ENCODE peak calls at places on chromosomes 1 and 21, in five cellular contexts. A is adrenal gland, K is neural progenitor cell, G is Peyer's patch, Z is psoas muscle. Q is an unnamed sample. For H3K4me1, the result is how much of the 10 kb centered on the place peaks cover.

GRCh38 chr1:67308136-67308535 is 463 bp downstream of the IL12RB2 start:
- DNase-seq in A (no peak), K (no peak), G (no peak), Z (no peak), Q (no peak)

GRCh38 chr1:113811353-113811887 is 856 bp downstream of the RSBN1 start:
- DNase-seq in A (no peak), K (peak), G (peak), Z (no peak), Q (peak)

GRCh38 chr1:6123083-6123482 is 57.0 kb downstream of the CHD5 start:
- DNase-seq in A (no peak), K (no peak), G (no peak), Z (no peak), Q (no peak)

GRCh38 chr1:168609133-168609715 is 32.8 kb downstream of the XCL1 start:
- DNase-seq in A (no peak), K (peak), G (no peak), Z (peak), Q (no peak)

GRCh38 chr1:41578712-41579335 is 94.3 kb upstream of the EDN2 start:
- DNase-seq in A (no peak), K (peak), G (peak), Z (no peak), Q (no peak)

GRCh38 chr1:26734501-26735058 is 38.8 kb downstream of the ARID1A start:
- DNase-seq in A (no peak), K (no peak), G (no peak), Z (no peak), Q (no peak)

GRCh38 chr21:14762734-14763694 is 216.9 kb upstream of the SAMSN1 start:
- DNase-seq in A (no peak), K (no peak), G (no peak), Z (no peak), Q (no peak)

GRCh38 chr1:26530898-26531598 is 1.5 kb downstream of the RPS6KA1 start:
- DNase-seq in A (peak), K (peak), G (peak), Z (no peak), Q (peak)

GRCh38 chr1:28591708-28592313 is at the start of gene RAB42:
- DNase-seq in A (no peak), K (peak), G (peak), Z (peak), Q (peak)

GRCh38 chr1:156293098-156293434 is 2.4 kb downstream of the GLMP start:
- DNase-seq in A (no peak), K (no peak), G (no peak), Z (no peak), Q (no peak)

GRCh38 chr1:154745286-154745731 is 124.8 kb downstream of the KCNN3 start:
- DNase-seq in A (no peak), K (no peak), G (peak), Z (peak), Q (peak)

GRCh38 chr1:154176341-154176740 is 15.6 kb downstream of the TPM3 start:
- DNase-seq in A (no peak), K (no peak), G (peak), Z (no peak), Q (peak)

GRCh38 chr1:54968581-54968980 is 11.8 kb upstream of the TMEM61 start:
- DNase-seq in A (no peak), K (no peak), G (peak), Z (no peak), Q (no peak)

DNA sequence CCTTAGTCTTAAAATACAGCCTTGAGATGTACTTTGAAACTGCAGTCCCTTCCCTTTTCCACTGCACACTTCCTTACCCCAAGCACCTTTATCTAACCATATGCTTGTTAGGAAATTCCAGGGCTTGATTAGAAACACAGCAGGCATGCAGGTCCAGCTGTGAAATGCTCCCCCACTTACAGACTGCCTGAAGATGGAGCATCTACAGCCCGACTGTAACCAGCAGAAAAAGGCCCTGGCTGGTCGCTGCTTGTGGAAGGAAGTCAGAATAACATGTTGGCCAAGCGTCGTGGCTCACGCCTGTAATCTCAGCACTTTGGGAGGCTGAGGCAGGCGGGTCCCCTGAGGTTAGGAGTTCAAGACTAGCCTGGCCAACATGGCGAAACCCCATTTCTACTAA is 37.2 kb downstream of the VN1R5 start:
- DNase-seq in A (no peak), K (peak), G (no peak), Z (no peak), Q (no peak)
- H3K4me1 ChIP-seq in A (under half), K (under half), G (under half), Z (under half), Q (under half)

DNA sequence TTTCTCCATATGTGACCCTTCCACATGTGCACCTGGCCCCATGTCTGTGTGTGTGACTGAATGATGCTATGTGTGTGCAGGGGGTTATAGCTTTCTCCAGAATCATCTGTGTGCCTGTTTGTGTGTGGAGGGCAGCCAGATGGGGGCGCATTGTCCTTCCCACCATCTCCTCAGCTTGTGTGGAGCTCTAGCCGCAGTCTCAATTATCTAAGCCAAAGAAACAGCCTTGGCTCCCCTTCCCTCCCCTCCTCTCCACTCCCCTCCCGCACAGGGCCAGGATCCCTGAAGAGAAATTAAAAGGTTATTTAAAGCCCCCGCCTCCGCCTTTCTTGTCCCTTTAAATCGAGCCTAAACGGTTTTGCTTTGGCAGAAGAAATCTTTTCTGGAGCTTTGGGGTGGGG is 1.8 kb upstream of the DMBX1 start:
- DNase-seq in A (no peak), K (peak), G (no peak), Z (no peak), Q (no peak)
- TF ChIP-seq CTCF in A (no peak), K (peak), G (no peak), Z (no peak), Q (no peak)

GRCh38 chr1:21901473-21901847 is 35.6 kb downstream of the HSPG2 start:
- DNase-seq in A (no peak), K (peak), G (no peak), Z (peak), Q (no peak)

GRCh38 chr1:21900766-21901472 is 36.2 kb downstream of the HSPG2 start:
- DNase-seq in A (no peak), K (no peak), G (no peak), Z (no peak), Q (no peak)

GRCh38 chr1:21899267-21899810 is 37.8 kb downstream of the HSPG2 start:
- DNase-seq in A (no peak), K (no peak), G (no peak), Z (no peak), Q (no peak)

GRCh38 chr1:21898326-21899155 is 38.6 kb downstream of the HSPG2 start:
- DNase-seq in A (no peak), K (no peak), G (no peak), Z (peak), Q (no peak)

DNA sequence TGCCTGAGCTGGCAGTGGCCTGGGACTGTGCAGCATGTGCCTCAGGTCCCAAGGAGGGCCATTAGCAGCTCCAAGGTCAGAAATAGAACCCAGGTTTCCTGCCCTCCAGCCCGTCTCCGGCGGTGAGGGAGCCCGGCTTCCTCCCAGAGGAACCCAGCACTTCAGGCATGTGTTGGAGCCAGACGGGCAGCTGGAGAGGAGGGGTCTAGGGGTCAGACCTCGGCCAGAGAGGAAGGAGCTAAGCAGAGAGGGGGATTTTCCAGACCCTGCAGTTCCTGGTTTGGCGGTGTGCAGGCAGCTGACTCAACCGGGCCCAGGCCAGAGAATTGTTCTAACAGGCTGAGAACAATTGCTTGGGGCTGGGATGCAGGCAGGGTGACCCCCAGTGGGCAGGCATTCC is 37.1 kb downstream of the HSPG2 start:
- DNase-seq in A (no peak), K (peak), G (no peak), Z (no peak), Q (no peak)
- H3K4me1 ChIP-seq in A (half or more), K (under half), G (under half), Z (half or more), Q (half or more)

DNA sequence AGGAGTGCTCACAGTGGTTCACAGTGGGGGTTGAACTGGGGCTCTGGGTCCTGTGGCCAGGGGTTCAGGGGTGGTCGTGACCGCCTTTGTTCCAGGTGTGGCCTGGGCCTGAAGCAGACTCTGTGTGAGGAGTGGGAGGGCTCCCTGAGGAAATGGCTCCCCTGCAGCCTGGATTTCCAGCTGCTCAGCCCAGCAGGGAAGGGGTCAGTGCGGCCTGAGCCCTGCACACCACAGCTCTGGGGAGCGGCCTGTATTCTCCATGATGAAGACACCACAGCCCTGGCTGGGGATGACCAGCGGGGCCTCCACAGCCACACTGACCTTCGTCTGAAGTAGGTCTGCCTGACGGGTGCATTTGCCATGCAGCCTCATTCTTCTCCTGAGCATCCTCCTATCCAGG is 16.7 kb downstream of the PYCR2 start:
- DNase-seq in A (no peak), K (no peak), G (no peak), Z (no peak), Q (no peak)
- TF ChIP-seq CTCF in A (no peak), K (no peak), G (no peak), Z (no peak), Q (no peak)

DNA sequence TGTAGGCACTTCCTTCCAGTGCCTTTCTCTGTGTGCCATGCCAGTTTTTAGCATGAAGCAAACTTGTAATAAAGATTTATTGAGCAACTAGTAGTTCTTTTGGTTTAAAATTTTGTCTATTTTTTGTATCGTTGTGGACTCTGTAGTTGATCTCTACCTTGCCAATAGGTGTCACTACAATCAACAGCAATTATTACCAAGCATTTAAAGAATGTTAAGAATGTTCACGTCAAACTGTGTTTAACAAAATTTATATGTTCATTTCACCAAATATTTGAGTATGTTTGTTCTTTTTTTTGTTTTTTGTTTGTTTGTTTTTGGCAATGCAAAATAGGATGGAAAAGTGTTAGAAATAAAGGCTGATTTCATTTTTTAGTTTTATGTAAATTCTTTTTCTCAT is 208.1 kb downstream of the PATJ start:
- DNase-seq in A (no peak), K (peak), G (no peak), Z (no peak), Q (no peak)
- H3K4me1 ChIP-seq in A (under half), K (under half), G (under half), Z (under half), Q (under half)

GRCh38 chr21:37916795-37917142 is 512 bp upstream of the KCNJ6 start:
- DNase-seq in A (no peak), K (peak), G (no peak), Z (no peak), Q (no peak)

GRCh38 chr21:37917612-37918011 is 1.4 kb upstream of the KCNJ6 start:
- DNase-seq in A (no peak), K (no peak), G (no peak), Z (no peak), Q (no peak)

GRCh38 chr21:37914211-37914900 is 1.9 kb downstream of the KCNJ6 start:
- DNase-seq in A (no peak), K (peak), G (no peak), Z (no peak), Q (no peak)

GRCh38 chr21:37915516-37915915 is 741 bp downstream of the KCNJ6 start:
- DNase-seq in A (no peak), K (peak), G (no peak), Z (no peak), Q (no peak)

GRCh38 chr21:37915941-37916794 is at the start of gene KCNJ6:
- DNase-seq in A (peak), K (peak), G (no peak), Z (peak), Q (no peak)
- TF ChIP-seq CTCF in A (peak), K (peak), G (peak), Z (no peak), Q (peak)

GRCh38 chr1:214447557-214447871 is 103.9 kb downstream of the PTPN14 start:
- DNase-seq in A (no peak), K (no peak), G (no peak), Z (no peak), Q (no peak)
- H3K4me1 ChIP-seq in A (under half), K (under half), G (under half), Z (under half), Q (under half)

DNA sequence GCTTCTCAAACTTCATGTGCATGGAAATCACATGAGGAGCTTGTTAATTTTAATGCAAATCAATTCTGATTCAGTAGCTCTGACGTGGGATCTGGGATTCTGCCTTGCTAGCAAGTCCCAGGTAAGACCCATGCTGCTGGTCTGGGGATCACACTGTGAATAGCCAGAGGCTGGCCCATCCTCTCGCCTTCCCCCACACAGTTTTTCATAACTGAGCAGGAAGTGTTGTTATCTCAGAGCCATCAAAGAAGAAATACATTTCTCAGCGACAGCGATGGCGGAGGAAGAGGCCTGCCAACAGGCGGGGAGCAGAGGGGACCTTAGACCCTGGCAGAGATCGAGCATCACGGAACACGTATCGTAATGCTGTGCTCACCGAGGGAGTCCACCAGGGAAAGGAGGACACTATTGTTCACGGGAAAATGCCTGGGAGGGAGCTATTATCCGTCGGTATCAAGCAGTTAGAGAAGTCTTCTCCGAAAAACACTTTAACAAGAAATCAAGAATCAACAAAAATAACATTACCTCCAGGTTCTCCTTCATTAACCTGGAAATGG is 268.9 kb upstream of the TMEM51 start:
- DNase-seq in A (no peak), K (no peak), G (no peak), Z (no peak), Q (no peak)
- TF ChIP-seq CTCF in A (no peak), K (no peak), G (no peak), Z (no peak), Q (no peak)

GRCh38 chr1:19368050-19368449 is 55.9 kb downstream of the SLC66A1 start:
- DNase-seq in A (no peak), K (no peak), G (no peak), Z (no peak), Q (no peak)

GRCh38 chr1:19370453-19371170 is 58.5 kb downstream of the SLC66A1 start:
- DNase-seq in A (no peak), K (no peak), G (no peak), Z (no peak), Q (no peak)

GRCh38 chr1:19368964-19369363 is 56.8 kb downstream of the SLC66A1 start:
- DNase-seq in A (no peak), K (no peak), G (no peak), Z (no peak), Q (no peak)

GRCh38 chr1:19367584-19368041 is 55.5 kb downstream of the SLC66A1 start:
- DNase-seq in A (no peak), K (no peak), G (no peak), Z (no peak), Q (no peak)

DNA sequence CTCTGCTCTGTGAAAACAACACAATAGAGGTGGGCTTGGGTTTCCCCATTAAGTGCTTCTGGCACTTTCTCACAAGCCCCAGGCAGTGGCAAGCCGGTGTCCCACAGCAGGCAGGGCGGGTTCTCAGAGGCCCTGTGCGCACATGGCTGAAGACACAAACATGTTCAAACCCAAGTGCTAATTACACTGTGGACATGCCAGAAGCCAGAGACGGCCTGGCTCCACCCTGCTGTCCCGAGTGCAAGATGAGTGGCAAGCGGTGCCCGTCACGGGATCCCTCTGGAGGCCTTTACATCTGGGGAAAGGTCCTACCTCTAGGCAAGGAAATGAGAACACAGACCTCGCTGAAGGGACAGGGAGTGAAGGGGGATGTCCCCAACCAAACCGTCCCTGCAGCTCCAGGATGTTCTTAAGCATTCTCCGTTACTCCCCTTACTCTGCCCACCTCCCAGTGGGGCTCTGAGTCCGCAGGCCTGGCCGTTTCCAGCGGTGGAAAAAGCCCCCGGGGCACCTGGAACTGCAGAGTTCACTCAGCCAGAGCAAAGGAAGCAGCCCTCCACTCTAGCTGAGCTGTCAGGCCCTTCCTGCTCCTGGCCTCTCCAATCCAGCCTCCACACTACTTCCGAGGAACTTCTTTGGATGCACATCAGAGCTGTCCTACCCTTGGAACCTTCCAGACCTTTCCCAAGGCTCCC is 57.4 kb downstream of the SLC66A1 start:
- DNase-seq in A (no peak), K (no peak), G (no peak), Z (no peak), Q (no peak)
- H3K4me1 ChIP-seq in A (under half), K (under half), G (under half), Z (under half), Q (under half)

GRCh38 chr1:234612352-234613127 is 2.6 kb upstream of the IRF2BP2 start:
- DNase-seq in A (peak), K (peak), G (peak), Z (peak), Q (peak)

GRCh38 chr1:234610582-234611152 is 689 bp upstream of the IRF2BP2 start:
- DNase-seq in A (peak), K (peak), G (peak), Z (peak), Q (peak)

GRCh38 chr1:234611799-234612351 is 1.9 kb upstream of the IRF2BP2 start:
- DNase-seq in A (peak), K (peak), G (peak), Z (peak), Q (peak)

GRCh38 chr1:234610061-234610581 is at the start of gene IRF2BP2:
- DNase-seq in A (peak), K (peak), G (peak), Z (peak), Q (peak)

GRCh38 chr1:234611153-234611798 is 1.3 kb upstream of the IRF2BP2 start:
- DNase-seq in A (no peak), K (peak), G (no peak), Z (no peak), Q (no peak)
- TF ChIP-seq CTCF in A (no peak), K (no peak), G (peak), Z (no peak), Q (no peak)

Q was measured in transverse colon.